ENCODE peak calls at places on chromosomes 12 and 14, in seven cellular contexts. O, W, E, S, B, H and L are unnamed samples.

GRCh38 chr12:127717293-127717692 is 549.7 kb upstream of the TMEM132C start:
- DNase-seq in E (no peak), S (no peak), W (no peak), B (no peak), O (no peak), H (no peak), L (no peak)

GRCh38 chr12:94792690-94793089 is 142.3 kb upstream of the TMCC3 start:
- DNase-seq in B (no peak), S (no peak), O (no peak), W (no peak), E (no peak), H (no peak), L (peak; percentile 15)

GRCh38 chr14:94056579-94057308 is 24.3 kb downstream of the DDX24 start:
- DNase-seq in H (no peak), S (no peak), O (no peak), W (no peak), E (peak; percentile 37), B (no peak), L (no peak)

GRCh38 chr14:104723651-104724406 is at the start of gene ADSS1:
- DNase-seq in O (no peak), E (no peak), H (peak; percentile 85), S (peak; percentile 66), B (no peak), W (peak; percentile 24), L (peak; percentile 83)

GRCh38 chr12:118059645-118060275 is 1.2 kb downstream of the WSB2 start:
- DNase-seq in B (no peak), O (no peak), W (no peak), E (no peak), H (no peak), S (no peak), L (no peak)

GRCh38 chr14:21498540-21499526 is 12.3 kb downstream of the METTL3 start:
- DNase-seq in E (no peak), W (peak; percentile 77), S (no peak), H (peak; percentile 39), B (no peak), O (peak; percentile 28), L (peak; percentile 36)

GRCh38 chr12:131833896-131834641 is 5.9 kb downstream of the MMP17 start:
- DNase-seq in O (no peak), H (no peak), E (no peak), S (no peak), B (no peak), W (no peak), L (peak; percentile 58)

GRCh38 chr12:88693837-88694445 is 113.7 kb upstream of the KITLG start:
- DNase-seq in H (no peak), S (no peak), O (no peak), B (no peak), E (no peak), W (no peak), L (no peak)

DNA sequence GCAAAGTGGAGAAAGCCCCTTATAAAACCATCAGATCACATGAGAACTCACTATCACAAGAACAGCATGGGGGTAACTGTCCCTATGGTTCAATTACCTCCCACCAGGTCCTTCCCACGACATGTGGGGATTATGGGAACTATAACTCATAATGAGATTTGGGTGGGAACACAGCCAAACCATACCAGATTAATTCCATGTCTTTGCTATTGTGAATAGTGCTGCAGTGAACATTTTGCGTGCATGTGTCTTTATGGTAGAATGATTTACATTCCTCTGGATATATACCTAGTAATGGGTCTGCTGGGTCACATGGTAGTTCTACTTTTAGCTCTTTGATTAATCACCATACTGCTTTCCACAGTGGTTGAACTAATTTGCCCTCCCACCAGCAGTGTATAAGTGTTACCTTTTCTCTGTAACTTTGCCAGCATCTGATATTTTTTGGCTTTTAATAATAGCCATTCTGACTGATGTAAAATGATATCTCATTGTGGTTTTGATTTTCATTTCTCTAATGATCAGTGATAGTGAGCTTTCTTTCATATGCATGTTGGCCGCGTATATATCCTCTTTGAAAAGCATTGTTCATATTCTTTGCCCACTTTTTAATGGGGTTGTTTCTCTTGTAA is 29.7 kb upstream of the SAV1 start:
- DNase-seq in E (no peak), W (no peak), O (no peak), H (no peak), B (no peak), S (no peak), L (no peak)
- TF ChIP-seq SP1 in E (no peak), W (no peak), O (no peak), H (no peak), B (no peak), S (no peak), L (no peak)

GRCh38 chr12:47885012-47885501 is 19.7 kb downstream of the VDR start:
- DNase-seq in W (no peak), H (no peak), S (no peak), B (no peak), O (no peak), E (peak; percentile 71), L (no peak)
- TF ChIP-seq SP1 in W (no peak), H (no peak), S (no peak), B (no peak), O (no peak), E (peak; percentile 64), L (no peak)

GRCh38 chr14:75277796-75278421 is 719 bp upstream of the FOS start:
- DNase-seq in O (no peak), E (no peak), H (no peak), B (no peak), S (no peak), W (no peak), L (no peak)

GRCh38 chr14:75277000-75277795 is 1.4 kb upstream of the FOS start:
- DNase-seq in H (peak; percentile 83), E (no peak), B (no peak), W (peak; percentile 66), O (no peak), S (peak; percentile 78), L (peak; percentile 71)

GRCh38 chr14:75279153-75279738 is 618 bp downstream of the FOS start:
- DNase-seq in W (no peak), H (peak; percentile 37), S (peak; percentile 38), E (no peak), O (no peak), B (no peak), L (peak; percentile 32)

GRCh38 chr14:75279739-75280447 is 1.3 kb downstream of the FOS start:
- DNase-seq in S (peak; percentile 70), B (no peak), E (no peak), H (no peak), W (no peak), O (no peak), L (no peak)

DNA sequence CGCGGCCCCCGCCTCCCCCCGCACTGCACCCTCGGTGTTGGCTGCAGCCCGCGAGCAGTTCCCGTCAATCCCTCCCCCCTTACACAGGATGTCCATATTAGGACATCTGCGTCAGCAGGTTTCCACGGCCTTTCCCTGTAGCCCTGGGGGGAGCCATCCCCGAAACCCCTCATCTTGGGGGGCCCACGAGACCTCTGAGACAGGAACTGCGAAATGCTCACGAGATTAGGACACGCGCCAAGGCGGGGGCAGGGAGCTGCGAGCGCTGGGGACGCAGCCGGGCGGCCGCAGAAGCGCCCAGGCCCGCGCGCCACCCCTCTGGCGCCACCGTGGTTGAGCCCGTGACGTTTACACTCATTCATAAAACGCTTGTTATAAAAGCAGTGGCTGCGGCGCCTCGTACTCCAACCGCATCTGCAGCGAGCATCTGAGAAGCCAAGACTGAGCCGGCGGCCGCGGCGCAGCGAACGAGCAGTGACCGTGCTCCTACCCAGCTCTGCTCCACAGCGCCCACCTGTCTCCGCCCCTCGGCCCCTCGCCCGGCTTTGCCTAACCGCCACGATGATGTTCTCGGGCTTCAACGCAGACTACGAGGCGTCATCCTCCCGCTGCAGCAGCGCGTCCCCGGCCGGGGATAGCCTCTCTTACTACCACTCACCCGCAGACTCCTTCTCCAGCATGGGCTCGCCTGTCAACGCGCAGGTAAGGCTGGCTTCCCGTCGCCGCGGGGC is at the start of gene FOS:
- DNase-seq in H (peak; percentile 93), S (peak; percentile 86), W (peak; percentile 89), E (no peak), O (peak; percentile 92), B (no peak), L (peak; percentile 94)
- TF ChIP-seq SP1 in H (peak; percentile 76), S (peak; percentile 55), W (peak; percentile 49), E (peak; percentile 81), O (no peak), B (no peak), L (no peak)

GRCh38 chr12:70190252-70191010 is 52.8 kb upstream of the CNOT2 start:
- DNase-seq in O (no peak), H (no peak), S (no peak), W (no peak), E (no peak), B (no peak), L (no peak)
- TF ChIP-seq SP1 in O (no peak), H (no peak), S (no peak), W (no peak), E (no peak), B (no peak), L (no peak)